ENCODE peak calls at places on chromosomes 16 and 17, in four cellular contexts. One of them, this sample, is unnamed.

GRCh38 chr17:17118399-17118798 is 76.1 kb downstream of the MPRIP start:
- DNase-seq in NCI-H748 treated with DMSO at 0.1 percent for 48 hours: no peak
- DNase-seq in lower lobe of right lung: peak
- DNase-seq in A549: no peak
- DNase-seq in this sample: no peak

GRCh38 chr16:26447570-26447969 is 619.2 kb upstream of the C16orf82 start:
- DNase-seq in lower lobe of right lung: no peak
- DNase-seq in A549: no peak
- DNase-seq in NCI-H748 treated with DMSO at 0.1 percent for 48 hours: no peak
- DNase-seq in this sample: no peak

GRCh38 chr17:8123695-8124349 is at the start of gene HES7:
- DNase-seq in NCI-H748 treated with DMSO at 0.1 percent for 48 hours: no peak
- DNase-seq in lower lobe of right lung: no peak
- DNase-seq in A549: no peak
- DNase-seq in this sample: no peak

GRCh38 chr16:75256871-75257343 is 5.5 kb upstream of the BCAR1 start:
- DNase-seq in lower lobe of right lung: peak
- DNase-seq in NCI-H748 treated with DMSO at 0.1 percent for 48 hours: peak
- DNase-seq in A549: no peak
- DNase-seq in this sample: no peak

GRCh38 chr17:59298512-59298911 is 32.9 kb upstream of the YPEL2 start:
- DNase-seq in A549: no peak
- DNase-seq in NCI-H748 treated with DMSO at 0.1 percent for 48 hours: no peak
- DNase-seq in lower lobe of right lung: no peak
- DNase-seq in this sample: no peak

GRCh38 chr17:36920032-36921000 is 17.0 kb upstream of the LHX1 start:
- DNase-seq in A549: peak
- DNase-seq in NCI-H748 treated with DMSO at 0.1 percent for 48 hours: no peak
- DNase-seq in lower lobe of right lung: no peak
- DNase-seq in this sample: no peak

GRCh38 chr17:17073627-17074521 is 31.6 kb downstream of the MPRIP start:
- DNase-seq in A549: no peak
- DNase-seq in NCI-H748 treated with DMSO at 0.1 percent for 48 hours: no peak
- DNase-seq in lower lobe of right lung: peak
- DNase-seq in this sample: no peak

GRCh38 chr16:888901-889570 is 81.7 kb downstream of the LMF1 start:
- DNase-seq in NCI-H748 treated with DMSO at 0.1 percent for 48 hours: no peak
- DNase-seq in A549: no peak
- DNase-seq in lower lobe of right lung: peak
- DNase-seq in this sample: no peak

GRCh38 chr17:56870163-56870651 is 36.3 kb downstream of the DGKE start:
- DNase-seq in A549: no peak
- DNase-seq in lower lobe of right lung: no peak
- DNase-seq in NCI-H748 treated with DMSO at 0.1 percent for 48 hours: no peak
- DNase-seq in this sample: no peak

GRCh38 chr16:86391987-86392386 is 118.3 kb upstream of the FOXF1 start:
- DNase-seq in A549: no peak
- DNase-seq in NCI-H748 treated with DMSO at 0.1 percent for 48 hours: no peak
- DNase-seq in lower lobe of right lung: no peak
- DNase-seq in this sample: no peak

GRCh38 chr17:55717898-55718735 is 4.5 kb downstream of the TMEM100 start:
- DNase-seq in A549: peak
- DNase-seq in lower lobe of right lung: peak
- DNase-seq in NCI-H748 treated with DMSO at 0.1 percent for 48 hours: peak
- DNase-seq in this sample: peak

GRCh38 chr17:82907797-82908261 is 68.0 kb upstream of the ZNF750 start:
- DNase-seq in NCI-H748 treated with DMSO at 0.1 percent for 48 hours: no peak
- DNase-seq in lower lobe of right lung: no peak
- DNase-seq in A549: no peak
- DNase-seq in this sample: no peak

GRCh38 chr17:54951286-54951685 is 17.2 kb downstream of the COX11 start:
- DNase-seq in NCI-H748 treated with DMSO at 0.1 percent for 48 hours: no peak
- DNase-seq in lower lobe of right lung: no peak
- DNase-seq in A549: no peak
- DNase-seq in this sample: no peak

GRCh38 chr16:28192811-28193529 is 18.8 kb downstream of the XPO6 start:
- DNase-seq in lower lobe of right lung: peak
- DNase-seq in NCI-H748 treated with DMSO at 0.1 percent for 48 hours: no peak
- DNase-seq in A549: no peak
- DNase-seq in this sample: no peak

GRCh38 chr17:20989481-20989880 is 53.3 kb downstream of the USP22 start:
- DNase-seq in A549: no peak
- DNase-seq in NCI-H748 treated with DMSO at 0.1 percent for 48 hours: no peak
- DNase-seq in lower lobe of right lung: no peak
- DNase-seq in this sample: no peak

GRCh38 chr17:73156166-73156840 is 8.5 kb upstream of the SSTR2 start:
- DNase-seq in NCI-H748 treated with DMSO at 0.1 percent for 48 hours: peak
- DNase-seq in lower lobe of right lung: peak
- DNase-seq in A549: peak
- DNase-seq in this sample: peak

GRCh38 chr17:59785091-59785799 is 77.8 kb downstream of the VMP1 start:
- DNase-seq in NCI-H748 treated with DMSO at 0.1 percent for 48 hours: no peak
- DNase-seq in A549: no peak
- DNase-seq in lower lobe of right lung: no peak
- DNase-seq in this sample: peak

GRCh38 chr16:67241008-67241900 is 6.0 kb downstream of the FHOD1 start:
- DNase-seq in A549: peak
- DNase-seq in lower lobe of right lung: peak
- DNase-seq in NCI-H748 treated with DMSO at 0.1 percent for 48 hours: no peak
- DNase-seq in this sample: no peak

GRCh38 chr16:89200124-89200849 is at the start of gene SLC22A31:
- DNase-seq in A549: no peak
- DNase-seq in lower lobe of right lung: peak
- DNase-seq in NCI-H748 treated with DMSO at 0.1 percent for 48 hours: no peak
- DNase-seq in this sample: no peak

GRCh38 chr17:48907713-48908046 is 527 bp upstream of the UBE2Z start:
- DNase-seq in A549: no peak
- DNase-seq in lower lobe of right lung: no peak
- DNase-seq in NCI-H748 treated with DMSO at 0.1 percent for 48 hours: no peak
- DNase-seq in this sample: no peak

GRCh38 chr17:68684860-68685493 is 83.8 kb upstream of the FAM20A start:
- DNase-seq in NCI-H748 treated with DMSO at 0.1 percent for 48 hours: no peak
- DNase-seq in lower lobe of right lung: no peak
- DNase-seq in A549: no peak
- DNase-seq in this sample: no peak

GRCh38 chr16:27991876-27992275 is 71.6 kb downstream of the GSG1L start:
- DNase-seq in A549: no peak
- DNase-seq in NCI-H748 treated with DMSO at 0.1 percent for 48 hours: no peak
- DNase-seq in lower lobe of right lung: no peak
- DNase-seq in this sample: no peak

GRCh38 chr17:2202996-2203575 is 100.5 kb downstream of the SMG6 start:
- DNase-seq in lower lobe of right lung: no peak
- DNase-seq in A549: no peak
- DNase-seq in NCI-H748 treated with DMSO at 0.1 percent for 48 hours: no peak
- DNase-seq in this sample: no peak